ENCODE peak calls at places on chromosomes 3 and 15, in seven cellular contexts. W, V, N, G, B, Q and T are unnamed samples.
A peak's percentile ranks its signal among the peaks of the same experiment; 100 is the strongest.

GRCh38 chr15:40343512-40343911 is 2.8 kb upstream of the CCDC9B start:
- DNase-seq in W (peak; percentile 92), V (no peak), N (peak; percentile 96), G (no peak), B (no peak), Q (no peak), T (no peak)

GRCh38 chr3:124882749-124883148 is 4.4 kb downstream of the ITGB5 start:
- DNase-seq in W (peak; percentile 53), V (peak; percentile 42), N (peak; percentile 37), G (no peak), B (no peak), Q (no peak), T (no peak)

GRCh38 chr3:155701882-155702465 is 42.9 kb downstream of the PLCH1 start:
- DNase-seq in W (peak; percentile 71), V (peak; percentile 90), N (peak; percentile 6), G (no peak), B (peak; percentile 36), Q (peak; percentile 76), T (no peak)

GRCh38 chr3:134473868-134474546 is 11.8 kb downstream of the ANAPC13 start:
- DNase-seq in W (peak; percentile 83), V (peak; percentile 98), N (peak; percentile 84), G (no peak), B (peak; percentile 25), Q (peak; percentile 80), T (peak; percentile 94)

GRCh38 chr3:149215474-149215873 is 6.2 kb downstream of the CP start:
- DNase-seq in W (no peak), V (no peak), N (no peak), G (no peak), B (no peak), Q (no peak), T (no peak)

GRCh38 chr15:48385031-48385430 is 53.8 kb downstream of the DUT start:
- DNase-seq in W (no peak), V (no peak), N (no peak), G (no peak), B (no peak), Q (no peak), T (no peak)

GRCh38 chr15:45429974-45430792 is 51.8 kb upstream of the GATM start:
- DNase-seq in W (peak; percentile 60), V (peak; percentile 81), N (peak; percentile 29), G (no peak), B (peak; percentile 92), Q (peak; percentile 53), T (peak; percentile 88)

GRCh38 chr15:86762874-86763273 is 683.2 kb downstream of the AGBL1 start:
- DNase-seq in W (no peak), V (no peak), N (no peak), G (no peak), B (no peak), Q (no peak), T (no peak)

GRCh38 chr3:182925330-182925943 is 54.9 kb downstream of the DCUN1D1 start:
- DNase-seq in W (no peak), V (no peak), N (peak; percentile 4), G (no peak), B (no peak), Q (no peak), T (no peak)

GRCh38 chr3:68249265-68249664 is 594.9 kb upstream of the SUCLG2 start:
- DNase-seq in W (no peak), V (no peak), N (no peak), G (no peak), B (no peak), Q (no peak), T (no peak)

GRCh38 chr3:193975072-193975535 is 160.8 kb upstream of the HES1 start:
- DNase-seq in W (no peak), V (peak; percentile 72), N (no peak), G (no peak), B (no peak), Q (no peak), T (peak; percentile 51)

GRCh38 chr15:94607176-94607654 is 375.9 kb downstream of the MCTP2 start:
- DNase-seq in W (no peak), V (no peak), N (no peak), G (no peak), B (no peak), Q (peak; percentile 21), T (no peak)

GRCh38 chr15:42582569-42583235 is 7.3 kb downstream of the STARD9 start:
- DNase-seq in W (no peak), V (no peak), N (no peak), G (no peak), B (no peak), Q (no peak), T (no peak)

GRCh38 chr15:90959894-90960293 is 5.2 kb downstream of the RCCD1 start:
- DNase-seq in W (no peak), V (no peak), N (no peak), G (peak; percentile 93), B (no peak), Q (no peak), T (no peak)

GRCh38 chr15:43151688-43152087 is 18.3 kb downstream of the TMEM62 start:
- DNase-seq in W (no peak), V (no peak), N (no peak), G (no peak), B (no peak), Q (no peak), T (no peak)

GRCh38 chr15:69755571-69756310 is 303.1 kb downstream of the RPLP1 start:
- DNase-seq in W (peak; percentile 42), V (peak; percentile 23), N (no peak), G (no peak), B (peak; percentile 59), Q (peak; percentile 62), T (no peak)

GRCh38 chr15:40929730-40930429 is 740 bp downstream of the DLL4 start:
- DNase-seq in W (peak; percentile 56), V (peak; percentile 67), N (peak; percentile 35), G (no peak), B (no peak), Q (no peak), T (no peak)

GRCh38 chr3:178446054-178446453 is 90.2 kb upstream of the KCNMB2 start:
- DNase-seq in W (no peak), V (no peak), N (no peak), G (no peak), B (no peak), Q (no peak), T (no peak)

GRCh38 chr3:156553705-156554356 is 1.1 kb downstream of the SSR3 start:
- DNase-seq in W (peak; percentile 69), V (peak; percentile 15), N (peak; percentile 76), G (no peak), B (no peak), Q (peak; percentile 24), T (no peak)

GRCh38 chr3:50639055-50639494 is 22.1 kb downstream of the MAPKAPK3 start:
- DNase-seq in W (peak; percentile 69), V (no peak), N (peak; percentile 59), G (no peak), B (no peak), Q (no peak), T (no peak)

GRCh38 chr3:46674031-46674592 is 19.4 kb downstream of the ALS2CL start:
- DNase-seq in W (no peak), V (no peak), N (no peak), G (peak; percentile 54), B (peak; percentile 13), Q (peak; percentile 24), T (no peak)
- TF ChIP-seq CTCF in W (peak; percentile 34), V (peak; percentile 45), N (peak; percentile 43), G (no peak), B (no peak), Q (peak; percentile 60), T (no peak)

GRCh38 chr15:58114388-58114787 is 23.8 kb upstream of the AQP9 start:
- DNase-seq in W (no peak), V (no peak), N (no peak), G (no peak), B (no peak), Q (no peak), T (no peak)

GRCh38 chr15:58114812-58115211 is 23.4 kb upstream of the AQP9 start:
- DNase-seq in W (no peak), V (no peak), N (no peak), G (no peak), B (no peak), Q (no peak), T (no peak)

GRCh38 chr15:58117619-58118018 is 20.6 kb upstream of the AQP9 start:
- DNase-seq in W (no peak), V (no peak), N (no peak), G (no peak), B (no peak), Q (no peak), T (no peak)

GRCh38 chr15:58118272-58118671 is 19.9 kb upstream of the AQP9 start:
- DNase-seq in W (no peak), V (no peak), N (no peak), G (no peak), B (no peak), Q (no peak), T (no peak)

GRCh38 chr15:58115692-58116091 is 22.5 kb upstream of the AQP9 start:
- DNase-seq in W (peak; percentile 4), V (peak; percentile 29), N (no peak), G (no peak), B (no peak), Q (no peak), T (no peak)
- TF ChIP-seq CTCF in W (peak; percentile 29), V (peak; percentile 58), N (peak; percentile 45), G (no peak), B (no peak), Q (no peak), T (peak; percentile 35)

DNA sequence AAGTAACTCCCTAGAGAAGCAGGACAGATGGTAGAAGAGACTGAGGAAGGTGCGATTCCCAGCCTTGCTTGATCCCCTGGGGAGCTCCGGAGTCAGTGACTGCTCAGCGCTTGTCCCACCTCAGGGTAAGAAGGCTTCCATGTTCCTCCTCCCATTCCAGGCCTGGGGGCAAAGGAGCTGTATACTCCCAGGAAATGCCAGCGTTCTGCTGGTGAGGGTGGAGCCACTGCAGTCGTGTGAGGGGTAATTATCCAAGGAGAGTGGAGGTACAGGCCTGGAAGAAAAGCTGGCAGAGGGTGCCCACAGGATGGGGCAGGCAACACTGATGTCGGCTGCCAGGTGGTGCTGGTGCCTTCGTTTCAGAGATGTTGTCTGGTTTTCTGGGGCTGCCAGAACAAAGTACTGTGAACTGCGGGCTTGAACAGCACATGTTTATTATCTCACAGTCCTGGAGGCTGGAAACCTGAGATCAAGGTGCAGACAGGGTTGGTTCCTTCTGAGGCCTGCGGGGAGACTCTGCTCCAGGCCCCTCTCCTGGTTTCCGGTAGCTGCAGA is 12.1 kb upstream of the APBA2 start:
- DNase-seq in W (no peak), V (no peak), N (no peak), G (no peak), B (no peak), Q (no peak), T (no peak)
- TF ChIP-seq CTCF in W (no peak), V (peak; percentile 2), N (peak; percentile 38), G (no peak), B (no peak), Q (no peak), T (no peak)

DNA sequence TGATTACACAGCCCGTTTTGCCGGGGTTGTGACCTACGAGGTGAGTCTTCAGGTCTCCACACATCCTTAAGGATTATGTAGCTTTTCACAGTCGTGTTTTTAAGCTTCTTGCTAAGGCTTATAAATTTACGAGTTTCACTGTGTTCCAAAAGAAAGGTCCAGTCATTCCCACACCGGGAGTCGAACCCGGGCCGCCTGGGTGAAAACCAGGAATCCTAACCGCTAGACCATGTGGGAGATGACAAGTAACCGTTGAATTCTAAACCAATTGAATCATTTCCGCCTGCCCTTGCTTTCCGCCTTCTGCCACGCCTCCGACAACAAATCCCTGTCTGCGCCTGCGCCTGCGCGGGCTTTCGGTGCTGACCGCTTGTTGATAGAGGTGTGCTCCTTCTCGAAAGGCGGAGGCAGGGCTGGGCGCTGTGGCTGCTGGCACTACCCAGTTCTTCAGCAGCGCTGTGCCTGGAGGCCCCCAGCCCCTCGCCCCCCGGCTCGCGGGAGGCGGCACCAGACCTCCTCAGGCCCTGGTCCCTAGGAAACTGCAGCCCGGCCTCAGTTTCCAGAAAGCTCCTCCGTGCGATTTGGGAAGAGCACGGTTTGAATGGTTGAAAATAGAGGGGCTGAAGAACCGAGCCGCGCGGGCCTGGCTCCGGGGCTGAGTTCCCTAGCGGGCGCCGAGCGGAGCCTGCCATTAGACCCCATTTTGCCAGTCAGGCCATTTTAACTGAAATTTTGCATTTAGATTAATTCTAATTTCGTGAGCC is 219.1 kb upstream of the ATP10A start:
- DNase-seq in W (peak; percentile 96), V (peak; percentile 97), N (peak; percentile 93), G (peak; percentile 98), B (peak; percentile 85), Q (peak; percentile 89), T (peak; percentile 80)
- TF ChIP-seq CTCF in W (no peak), V (no peak), N (peak; percentile 11), G (no peak), B (no peak), Q (no peak), T (no peak)